ENCODE peak calls at places on chromosomes 13 and 19, in four cellular contexts. One of them, this sample, is unnamed.

GRCh38 chr19:10418281-10419199 is 1.8 kb upstream of the PDE4A start:
- DNase-seq in G401: peak; percentile 47
- DNase-seq in Kasumi-1: peak; percentile 34
- DNase-seq in CD4-positive, CD25-positive, alpha-beta regulatory T cell: no peak
- DNase-seq in this sample: no peak

GRCh38 chr19:38678891-38679494 is 31.5 kb downstream of the ACTN4 start:
- DNase-seq in G401: no peak
- DNase-seq in Kasumi-1: no peak
- DNase-seq in CD4-positive, CD25-positive, alpha-beta regulatory T cell: no peak
- DNase-seq in this sample: no peak

GRCh38 chr19:16202320-16203255 is 4.9 kb downstream of the AP1M1 start:
- DNase-seq in G401: peak; percentile 9
- DNase-seq in Kasumi-1: no peak
- DNase-seq in CD4-positive, CD25-positive, alpha-beta regulatory T cell: no peak
- DNase-seq in this sample: no peak

GRCh38 chr19:6740589-6741348 is 1.3 kb downstream of the TRIP10 start:
- DNase-seq in G401: no peak
- DNase-seq in Kasumi-1: no peak
- DNase-seq in CD4-positive, CD25-positive, alpha-beta regulatory T cell: no peak
- DNase-seq in this sample: peak; percentile 81

GRCh38 chr19:43765109-43765876 is 10.5 kb upstream of the SMG9 start:
- DNase-seq in G401: no peak
- DNase-seq in Kasumi-1: peak; percentile 94
- DNase-seq in CD4-positive, CD25-positive, alpha-beta regulatory T cell: peak; percentile 90
- DNase-seq in this sample: no peak

GRCh38 chr13:38657191-38657590 is 29.7 kb upstream of the FREM2 start:
- DNase-seq in G401: no peak
- DNase-seq in Kasumi-1: no peak
- DNase-seq in CD4-positive, CD25-positive, alpha-beta regulatory T cell: no peak
- DNase-seq in this sample: no peak

GRCh38 chr13:21074601-21075302 is 13.4 kb upstream of the LATS2 start:
- DNase-seq in G401: peak; percentile 29
- DNase-seq in Kasumi-1: peak; percentile 80
- DNase-seq in CD4-positive, CD25-positive, alpha-beta regulatory T cell: peak; percentile 77
- DNase-seq in this sample: peak; percentile 57

GRCh38 chr13:27679396-27679795 is 57.7 kb downstream of the POLR1D start:
- DNase-seq in G401: no peak
- DNase-seq in Kasumi-1: no peak
- DNase-seq in CD4-positive, CD25-positive, alpha-beta regulatory T cell: no peak
- DNase-seq in this sample: no peak

GRCh38 chr13:114148521-114148855 is 16.1 kb upstream of the RASA3 start:
- DNase-seq in G401: no peak
- DNase-seq in Kasumi-1: peak; percentile 79
- DNase-seq in CD4-positive, CD25-positive, alpha-beta regulatory T cell: peak; percentile 98
- DNase-seq in this sample: no peak

GRCh38 chr19:2477732-2478191 is 1.8 kb downstream of the GADD45B start:
- DNase-seq in G401: no peak
- DNase-seq in Kasumi-1: peak; percentile 67
- DNase-seq in CD4-positive, CD25-positive, alpha-beta regulatory T cell: peak; percentile 45
- DNase-seq in this sample: peak; percentile 56

GRCh38 chr19:29682236-29682895 is 17.1 kb downstream of the PLEKHF1 start:
- DNase-seq in G401: no peak
- DNase-seq in Kasumi-1: no peak
- DNase-seq in CD4-positive, CD25-positive, alpha-beta regulatory T cell: no peak
- DNase-seq in this sample: no peak

GRCh38 chr13:34748078-34748477 is 194.0 kb upstream of the NBEA start:
- DNase-seq in G401: peak; percentile 77
- DNase-seq in Kasumi-1: no peak
- DNase-seq in CD4-positive, CD25-positive, alpha-beta regulatory T cell: no peak
- DNase-seq in this sample: peak; percentile 72

GRCh38 chr19:2804156-2805004 is 15.3 kb upstream of the ZNF554 start:
- DNase-seq in G401: no peak
- DNase-seq in Kasumi-1: no peak
- DNase-seq in CD4-positive, CD25-positive, alpha-beta regulatory T cell: no peak
- DNase-seq in this sample: no peak

GRCh38 chr19:872266-872951 is 12.9 kb downstream of the CFD start:
- DNase-seq in G401: no peak
- DNase-seq in Kasumi-1: no peak
- DNase-seq in CD4-positive, CD25-positive, alpha-beta regulatory T cell: peak; percentile 93
- DNase-seq in this sample: no peak

GRCh38 chr19:741506-742131 is 9.3 kb upstream of the MISP start:
- DNase-seq in G401: peak; percentile 18
- DNase-seq in Kasumi-1: peak; percentile 63
- DNase-seq in CD4-positive, CD25-positive, alpha-beta regulatory T cell: peak; percentile 7
- DNase-seq in this sample: no peak

GRCh38 chr19:30784850-30785459 is 412.8 kb downstream of the ZNF536 start:
- DNase-seq in G401: peak; percentile 7
- DNase-seq in Kasumi-1: peak; percentile 27
- DNase-seq in CD4-positive, CD25-positive, alpha-beta regulatory T cell: peak; percentile 49
- DNase-seq in this sample: peak; percentile 29

GRCh38 chr19:306151-306900 is 15.1 kb upstream of the PLPP2 start:
- DNase-seq in G401: no peak
- DNase-seq in Kasumi-1: no peak
- DNase-seq in CD4-positive, CD25-positive, alpha-beta regulatory T cell: no peak
- DNase-seq in this sample: no peak

GRCh38 chr13:100828226-100828625 is 153.6 kb upstream of the TMTC4 start:
- DNase-seq in G401: no peak
- DNase-seq in Kasumi-1: no peak
- DNase-seq in CD4-positive, CD25-positive, alpha-beta regulatory T cell: no peak
- DNase-seq in this sample: no peak

GRCh38 chr19:29287061-29287460 is 74.1 kb upstream of the UQCRFS1 start:
- DNase-seq in G401: peak; percentile 74
- DNase-seq in Kasumi-1: no peak
- DNase-seq in CD4-positive, CD25-positive, alpha-beta regulatory T cell: no peak
- DNase-seq in this sample: no peak

GRCh38 chr13:71525004-71525403 is 342.0 kb downstream of the DACH1 start:
- DNase-seq in G401: no peak
- DNase-seq in Kasumi-1: no peak
- DNase-seq in CD4-positive, CD25-positive, alpha-beta regulatory T cell: no peak
- DNase-seq in this sample: no peak

GRCh38 chr13:102870677-102871415 is 25.0 kb downstream of the ERCC5 start:
- DNase-seq in G401: peak; percentile 92
- DNase-seq in Kasumi-1: peak; percentile 75
- DNase-seq in CD4-positive, CD25-positive, alpha-beta regulatory T cell: peak; percentile 61
- DNase-seq in this sample: peak; percentile 73

GRCh38 chr13:98539655-98540054 is 37.3 kb downstream of the STK24 start:
- DNase-seq in G401: no peak
- DNase-seq in Kasumi-1: no peak
- DNase-seq in CD4-positive, CD25-positive, alpha-beta regulatory T cell: no peak
- DNase-seq in this sample: no peak

GRCh38 chr19:51142119-51142518 is at the start of gene SIGLEC7:
- DNase-seq in G401: no peak
- DNase-seq in Kasumi-1: no peak
- DNase-seq in CD4-positive, CD25-positive, alpha-beta regulatory T cell: no peak
- DNase-seq in this sample: peak; percentile 45

This sample was measured in heart left ventricle.